ENCODE peak calls at places on chromosomes 7 and 10, in four cellular contexts. One of them, this sample, is unnamed.

GRCh38 chr10:11381023-11381422 is 230.4 kb downstream of the USP6NL start:
- DNase-seq in mesendoderm: no peak
- DNase-seq in GM12878: no peak
- DNase-seq in neuronal stem cell: no peak
- DNase-seq in this sample: no peak

GRCh38 chr10:93080350-93081046 is 6.8 kb downstream of the CYP26A1 start:
- DNase-seq in mesendoderm: peak
- DNase-seq in GM12878: no peak
- DNase-seq in neuronal stem cell: no peak
- DNase-seq in this sample: no peak

GRCh38 chr7:114081606-114082425 is 163.0 kb upstream of the PPP1R3A start:
- DNase-seq in mesendoderm: peak
- DNase-seq in GM12878: no peak
- DNase-seq in neuronal stem cell: peak
- DNase-seq in this sample: no peak

GRCh38 chr10:104339469-104340098 is 1.3 kb upstream of the ITPRIP start:
- DNase-seq in mesendoderm: no peak
- DNase-seq in GM12878: no peak
- DNase-seq in neuronal stem cell: no peak
- DNase-seq in this sample: no peak

GRCh38 chr10:48976208-48976607 is 36.6 kb upstream of the LRRC18 start:
- DNase-seq in mesendoderm: peak
- DNase-seq in GM12878: no peak
- DNase-seq in neuronal stem cell: no peak
- DNase-seq in this sample: no peak

GRCh38 chr10:69760086-69760485 is 41.6 kb upstream of the COL13A1 start:
- DNase-seq in mesendoderm: no peak
- DNase-seq in GM12878: no peak
- DNase-seq in neuronal stem cell: no peak
- DNase-seq in this sample: no peak

GRCh38 chr7:157949711-157950110 is 612.9 kb downstream of the DNAJB6 start:
- DNase-seq in mesendoderm: no peak
- DNase-seq in GM12878: no peak
- DNase-seq in neuronal stem cell: no peak
- DNase-seq in this sample: no peak

GRCh38 chr10:17510242-17510908 is 56.0 kb upstream of the ST8SIA6 start:
- DNase-seq in mesendoderm: no peak
- DNase-seq in GM12878: peak
- DNase-seq in neuronal stem cell: no peak
- DNase-seq in this sample: no peak

GRCh38 chr7:832292-832967 is at the start of gene SUN1:
- DNase-seq in mesendoderm: peak
- DNase-seq in GM12878: peak
- DNase-seq in neuronal stem cell: no peak
- DNase-seq in this sample: no peak

GRCh38 chr7:86784765-86785164 is 141.1 kb downstream of the GRM3 start:
- DNase-seq in mesendoderm: no peak
- DNase-seq in GM12878: no peak
- DNase-seq in neuronal stem cell: no peak
- DNase-seq in this sample: no peak

GRCh38 chr10:33273295-33274002 is 61.0 kb downstream of the NRP1 start:
- DNase-seq in mesendoderm: no peak
- DNase-seq in GM12878: no peak
- DNase-seq in neuronal stem cell: peak
- DNase-seq in this sample: no peak

GRCh38 chr7:12594122-12594897 is 23.8 kb downstream of the SCIN start:
- DNase-seq in mesendoderm: no peak
- DNase-seq in GM12878: no peak
- DNase-seq in neuronal stem cell: no peak
- DNase-seq in this sample: no peak

GRCh38 chr10:120387326-120387725 is 69.7 kb upstream of the PLPP4 start:
- DNase-seq in mesendoderm: no peak
- DNase-seq in GM12878: no peak
- DNase-seq in neuronal stem cell: no peak
- DNase-seq in this sample: no peak

GRCh38 chr10:47282005-47282656 is 17.9 kb upstream of the GDF10 start:
- DNase-seq in mesendoderm: no peak
- DNase-seq in GM12878: no peak
- DNase-seq in neuronal stem cell: no peak
- DNase-seq in this sample: no peak

GRCh38 chr7:157769016-157769869 is 432.4 kb downstream of the DNAJB6 start:
- DNase-seq in mesendoderm: peak
- DNase-seq in GM12878: no peak
- DNase-seq in neuronal stem cell: peak
- DNase-seq in this sample: no peak

GRCh38 chr7:114218283-114218682 is 196.3 kb upstream of the FOXP2 start:
- DNase-seq in mesendoderm: no peak
- DNase-seq in GM12878: no peak
- DNase-seq in neuronal stem cell: no peak
- DNase-seq in this sample: no peak

GRCh38 chr10:102452672-102453340 is 1.5 kb upstream of the C10orf95 start:
- DNase-seq in mesendoderm: peak
- DNase-seq in GM12878: no peak
- DNase-seq in neuronal stem cell: no peak
- DNase-seq in this sample: no peak

GRCh38 chr7:137925091-137925490 is 76.8 kb downstream of the CREB3L2 start:
- DNase-seq in mesendoderm: no peak
- DNase-seq in GM12878: no peak
- DNase-seq in neuronal stem cell: no peak
- DNase-seq in this sample: no peak

GRCh38 chr7:150826061-150826849 is 25.7 kb downstream of the TMEM176A start:
- DNase-seq in mesendoderm: no peak
- DNase-seq in GM12878: no peak
- DNase-seq in neuronal stem cell: no peak
- DNase-seq in this sample: no peak

GRCh38 chr10:4810093-4810492 is 15.9 kb upstream of the AKR1E2 start:
- DNase-seq in mesendoderm: no peak
- DNase-seq in GM12878: no peak
- DNase-seq in neuronal stem cell: no peak
- DNase-seq in this sample: no peak

GRCh38 chr7:73700581-73701134 is 17.3 kb downstream of the BUD23 start:
- DNase-seq in mesendoderm: no peak
- DNase-seq in GM12878: no peak
- DNase-seq in neuronal stem cell: no peak
- DNase-seq in this sample: no peak

GRCh38 chr7:81618400-81619014 is 151.3 kb downstream of the HGF start:
- DNase-seq in mesendoderm: peak
- DNase-seq in GM12878: no peak
- DNase-seq in neuronal stem cell: no peak
- DNase-seq in this sample: no peak

GRCh38 chr10:44935201-44935960 is 24.2 kb upstream of the RASSF4 start:
- DNase-seq in mesendoderm: peak
- DNase-seq in GM12878: no peak
- DNase-seq in neuronal stem cell: no peak
- DNase-seq in this sample: no peak

GRCh38 chr10:48496105-48496830 is 108.6 kb downstream of the ARHGAP22 start:
- DNase-seq in mesendoderm: no peak
- DNase-seq in GM12878: no peak
- DNase-seq in neuronal stem cell: no peak
- DNase-seq in this sample: no peak

GRCh38 chr10:51014680-51015425 is 59.4 kb upstream of the PRKG1 start:
- DNase-seq in mesendoderm: no peak
- DNase-seq in GM12878: no peak
- DNase-seq in neuronal stem cell: no peak
- DNase-seq in this sample: no peak

GRCh38 chr7:35630024-35630423 is 64.9 kb downstream of the HERPUD2 start:
- DNase-seq in mesendoderm: no peak
- DNase-seq in GM12878: no peak
- DNase-seq in neuronal stem cell: no peak
- DNase-seq in this sample: no peak

GRCh38 chr10:4532467-4532866 is 293.5 kb upstream of the AKR1E2 start:
- DNase-seq in mesendoderm: no peak
- DNase-seq in GM12878: no peak
- DNase-seq in neuronal stem cell: no peak
- DNase-seq in this sample: no peak

GRCh38 chr7:89041240-89041639 is 245.7 kb upstream of the TEX47 start:
- DNase-seq in mesendoderm: no peak
- DNase-seq in GM12878: no peak
- DNase-seq in neuronal stem cell: no peak
- DNase-seq in this sample: no peak

GRCh38 chr10:119686465-119687191 is 35.4 kb downstream of the BAG3 start:
- DNase-seq in mesendoderm: peak
- DNase-seq in GM12878: no peak
- DNase-seq in neuronal stem cell: peak
- DNase-seq in this sample: peak

GRCh38 chr10:11245095-11245479 is 227.4 kb downstream of the CELF2 start:
- DNase-seq in mesendoderm: no peak
- DNase-seq in GM12878: no peak
- DNase-seq in neuronal stem cell: no peak
- DNase-seq in this sample: no peak

GRCh38 chr7:128221929-128222403 is 19.1 kb upstream of the LEP start:
- DNase-seq in mesendoderm: peak
- DNase-seq in GM12878: no peak
- DNase-seq in neuronal stem cell: no peak
- DNase-seq in this sample: no peak

GRCh38 chr10:6195891-6196290 is 6.8 kb upstream of the PFKFB3 start:
- DNase-seq in mesendoderm: no peak
- DNase-seq in GM12878: no peak
- DNase-seq in neuronal stem cell: no peak
- DNase-seq in this sample: no peak

GRCh38 chr7:44285561-44285960 is 39.8 kb downstream of the CAMK2B start:
- DNase-seq in mesendoderm: no peak
- DNase-seq in GM12878: no peak
- DNase-seq in neuronal stem cell: no peak
- DNase-seq in this sample: no peak

GRCh38 chr10:65275296-65275695 is 1650.5 kb upstream of the LRRTM3 start:
- DNase-seq in mesendoderm: no peak
- DNase-seq in GM12878: no peak
- DNase-seq in neuronal stem cell: no peak
- DNase-seq in this sample: no peak

GRCh38 chr10:65270969-65271368 is 1654.9 kb upstream of the LRRTM3 start:
- DNase-seq in mesendoderm: no peak
- DNase-seq in GM12878: no peak
- DNase-seq in neuronal stem cell: no peak
- DNase-seq in this sample: no peak

GRCh38 chr10:65273063-65273462 is 1652.8 kb upstream of the LRRTM3 start:
- DNase-seq in mesendoderm: peak
- DNase-seq in GM12878: no peak
- DNase-seq in neuronal stem cell: peak
- DNase-seq in this sample: peak
- H3K9ac ChIP-seq in mesendoderm: no peak
- H3K9ac ChIP-seq in GM12878: no peak
- H3K9ac ChIP-seq in neuronal stem cell: no peak
- H3K9ac ChIP-seq in this sample: no peak

GRCh38 chr10:116440330-116441030 is 12.8 kb downstream of the PNLIPRP3 start:
- DNase-seq in mesendoderm: no peak
- DNase-seq in GM12878: no peak
- DNase-seq in neuronal stem cell: no peak
- DNase-seq in this sample: no peak
- H3K9ac ChIP-seq in mesendoderm: no peak
- H3K9ac ChIP-seq in GM12878: no peak
- H3K9ac ChIP-seq in neuronal stem cell: no peak
- H3K9ac ChIP-seq in this sample: no peak

GRCh38 chr7:24972166-24972477 is 7.9 kb downstream of the OSBPL3 start:
- DNase-seq in mesendoderm: peak
- DNase-seq in GM12878: no peak
- DNase-seq in neuronal stem cell: no peak
- DNase-seq in this sample: no peak

GRCh38 chr7:24975647-24976260 is 4.2 kb downstream of the OSBPL3 start:
- DNase-seq in mesendoderm: no peak
- DNase-seq in GM12878: no peak
- DNase-seq in neuronal stem cell: no peak
- DNase-seq in this sample: no peak

GRCh38 chr7:24974026-24974832 is 5.7 kb downstream of the OSBPL3 start:
- DNase-seq in mesendoderm: no peak
- DNase-seq in GM12878: no peak
- DNase-seq in neuronal stem cell: no peak
- DNase-seq in this sample: no peak

GRCh38 chr7:24972991-24973390 is 7.0 kb downstream of the OSBPL3 start:
- DNase-seq in mesendoderm: no peak
- DNase-seq in GM12878: no peak
- DNase-seq in neuronal stem cell: no peak
- DNase-seq in this sample: no peak

DNA sequence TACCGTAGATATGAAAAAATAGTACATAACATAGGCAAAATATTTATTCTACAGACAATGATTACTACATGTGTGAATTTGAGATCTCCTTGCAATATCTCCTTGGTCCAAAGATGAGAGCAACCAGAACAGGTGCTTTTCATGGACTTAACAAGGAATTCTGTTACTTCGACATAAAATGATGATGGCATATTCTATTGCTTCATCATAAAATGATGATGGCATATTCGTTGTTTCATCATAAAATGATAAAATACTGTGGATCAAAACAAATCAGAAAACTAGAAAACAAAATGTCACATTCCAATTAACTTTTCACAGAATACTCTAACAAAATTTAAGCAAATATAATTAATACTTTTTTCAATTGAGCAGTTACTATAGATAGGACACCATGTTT is 4.8 kb downstream of the OSBPL3 start:
- DNase-seq in mesendoderm: no peak
- DNase-seq in GM12878: no peak
- DNase-seq in neuronal stem cell: no peak
- DNase-seq in this sample: no peak
- H3K9ac ChIP-seq in mesendoderm: no peak
- H3K9ac ChIP-seq in GM12878: no peak
- H3K9ac ChIP-seq in neuronal stem cell: no peak
- H3K9ac ChIP-seq in this sample: no peak

DNA sequence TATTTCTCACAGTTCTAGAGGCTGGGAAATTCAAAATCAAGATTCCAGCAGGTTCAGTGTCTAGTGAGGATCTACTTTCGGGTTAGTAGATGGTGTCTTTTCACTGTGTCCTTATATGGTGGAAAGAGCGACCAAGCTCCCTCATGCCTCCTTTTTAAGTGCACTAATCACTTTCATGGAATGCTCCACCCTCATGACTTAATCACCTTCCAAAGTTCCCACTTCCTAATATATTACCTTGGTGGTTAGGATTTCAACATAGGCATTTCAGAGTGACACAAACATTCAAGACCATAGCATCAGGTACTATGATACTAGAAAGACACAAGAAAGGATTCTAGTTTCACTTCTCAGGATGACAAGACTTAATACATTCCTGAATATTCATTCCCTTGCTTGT is 119.1 kb upstream of the FAM3C start:
- DNase-seq in mesendoderm: no peak
- DNase-seq in GM12878: no peak
- DNase-seq in neuronal stem cell: no peak
- DNase-seq in this sample: no peak
- H3K9ac ChIP-seq in mesendoderm: no peak
- H3K9ac ChIP-seq in GM12878: no peak
- H3K9ac ChIP-seq in neuronal stem cell: no peak
- H3K9ac ChIP-seq in this sample: no peak